ENCODE peak calls at places on chromosomes 4 and X, in five cellular contexts. D is NT2/D1, X is thoracic aorta, U is Panc1, Q is ovary. R is an unnamed sample.

GRCh38 chrX:109537324-109537665 is 651 bp downstream of the NXT2 start:
- DNase-seq in D (no peak), X (peak), U (no peak), Q (no peak), R (no peak)

GRCh38 chr4:146335763-146336412 is 121.5 kb downstream of the REELD1 start:
- DNase-seq in D (no peak), X (no peak), U (no peak), Q (no peak), R (no peak)

GRCh38 chr4:96037705-96038104 is 197.8 kb downstream of the PDHA2 start:
- DNase-seq in D (no peak), X (no peak), U (no peak), Q (no peak), R (no peak)

GRCh38 chrX:44733931-44734330 is 109.9 kb upstream of the DUSP21 start:
- DNase-seq in D (no peak), X (no peak), U (no peak), Q (no peak), R (no peak)

GRCh38 chr4:105978684-105979296 is 83.5 kb downstream of the NPNT start:
- DNase-seq in D (no peak), X (peak), U (no peak), Q (no peak), R (no peak)

GRCh38 chrX:40153335-40154221 is 55.8 kb upstream of the BCOR start:
- DNase-seq in D (no peak), X (no peak), U (no peak), Q (peak), R (peak)

GRCh38 chr4:91502365-91502764 is 801.4 kb upstream of the GRID2 start:
- DNase-seq in D (peak), X (no peak), U (no peak), Q (no peak), R (peak)

GRCh38 chrX:148582353-148582752 is 81.9 kb downstream of the AFF2 start:
- DNase-seq in D (no peak), X (no peak), U (no peak), Q (no peak), R (no peak)

GRCh38 chr4:65669981-65670330 is 333 bp downstream of the EPHA5 start:
- DNase-seq in D (no peak), X (no peak), U (no peak), Q (no peak), R (no peak)

GRCh38 chr4:112189754-112190153 is 41.8 kb upstream of the AP1AR start:
- DNase-seq in D (no peak), X (no peak), U (no peak), Q (no peak), R (no peak)

GRCh38 chrX:154036513-154036912 is 16.8 kb upstream of the IRAK1 start:
- DNase-seq in D (no peak), X (no peak), U (no peak), Q (no peak), R (peak)

GRCh38 chrX:41421071-41421729 is 25.9 kb upstream of the NYX start:
- DNase-seq in D (no peak), X (no peak), U (no peak), Q (no peak), R (no peak)
- H3K4me3 ChIP-seq in D (no peak), X (no peak), U (no peak), Q (peak), R (no peak)

GRCh38 chrX:54496936-54497335 is 902 bp upstream of the FGD1 start:
- DNase-seq in D (no peak), X (no peak), U (no peak), Q (no peak), R (no peak)

GRCh38 chrX:54494166-54494969 is 1.7 kb downstream of the FGD1 start:
- DNase-seq in D (no peak), X (no peak), U (no peak), Q (no peak), R (no peak)

GRCh38 chrX:54495814-54496516 is at the start of gene FGD1:
- DNase-seq in D (peak), X (no peak), U (no peak), Q (peak), R (peak)

GRCh38 chrX:54496517-54496852 is 451 bp upstream of the FGD1 start:
- DNase-seq in D (no peak), X (no peak), U (no peak), Q (no peak), R (no peak)

DNA sequence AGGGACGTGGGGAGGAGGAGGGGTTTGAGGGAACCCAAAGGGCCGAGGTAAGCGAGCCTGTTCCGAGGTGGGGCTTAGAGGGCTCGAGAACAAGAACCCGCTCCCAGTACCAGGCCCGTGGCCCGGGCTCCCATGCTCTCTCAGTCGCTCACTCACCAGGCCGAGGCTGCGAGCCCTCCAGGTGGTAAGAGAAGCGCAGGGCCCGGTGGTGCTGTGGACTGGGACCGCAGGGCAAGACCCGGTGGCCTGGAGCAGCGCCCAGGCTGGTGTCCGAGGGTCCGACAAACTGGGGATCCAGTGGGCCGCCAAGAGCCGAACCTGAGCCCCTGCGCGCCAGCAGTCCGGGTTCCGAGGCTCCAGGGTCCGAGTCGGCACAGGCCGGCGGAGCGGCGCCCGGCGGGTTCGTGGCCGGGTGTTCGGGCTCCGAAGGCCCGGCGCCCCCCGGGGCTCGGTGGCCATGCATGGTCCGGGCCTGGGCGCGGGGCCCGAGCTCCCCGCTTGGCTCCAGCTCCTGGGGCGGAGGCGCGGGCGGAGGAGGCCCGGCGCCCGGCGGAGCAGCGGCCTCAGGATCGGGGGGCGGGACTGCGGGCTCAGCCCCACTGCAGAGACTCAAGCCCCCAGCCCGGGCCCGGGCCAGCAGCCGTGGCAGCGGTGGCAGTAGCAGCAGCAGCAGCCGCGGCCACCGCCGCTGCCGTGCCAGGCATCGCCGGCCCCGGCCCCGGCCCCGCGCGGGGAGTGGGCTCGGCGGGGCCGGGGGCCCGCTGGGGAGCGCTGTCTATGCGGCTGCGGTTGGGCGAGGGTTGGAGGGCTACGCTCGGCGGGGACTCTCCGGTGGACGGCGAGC is 842 bp downstream of the FGD1 start:
- DNase-seq in D (no peak), X (no peak), U (no peak), Q (peak), R (no peak)
- H3K4me3 ChIP-seq in D (peak), X (peak), U (peak), Q (peak), R (peak)

GRCh38 chr4:57064811-57065711 is 45.1 kb downstream of the IGFBP7 start:
- DNase-seq in D (no peak), X (no peak), U (no peak), Q (peak), R (no peak)
- H3K4me3 ChIP-seq in D (no peak), X (peak), U (no peak), Q (peak), R (no peak)

DNA sequence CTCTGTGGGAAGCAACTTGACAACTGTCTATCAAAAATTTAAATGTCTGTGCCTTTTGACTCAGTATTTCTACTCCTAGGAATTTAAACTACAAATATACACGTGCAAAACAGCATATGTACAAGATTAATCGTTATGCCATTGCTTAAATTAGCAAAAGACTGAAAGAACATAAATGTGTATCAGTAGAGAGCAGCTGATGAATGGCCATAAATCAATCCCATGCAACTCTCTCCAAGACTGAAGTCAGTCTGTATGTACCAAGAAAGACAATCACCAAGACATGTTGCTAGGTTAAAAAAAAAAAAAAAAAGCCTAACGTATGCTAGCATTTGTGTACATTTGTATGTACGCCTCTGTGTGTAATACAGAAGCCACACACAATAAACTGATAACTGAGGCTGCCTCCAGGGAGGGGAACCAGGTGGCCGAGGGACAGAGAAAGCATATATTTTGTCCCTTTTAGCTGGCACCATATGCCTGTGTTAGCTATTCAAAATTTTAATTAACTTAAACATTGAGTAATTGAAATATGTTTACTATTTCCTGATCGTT is 130.7 kb downstream of the SH3KBP1 start:
- DNase-seq in D (no peak), X (no peak), U (no peak), Q (no peak), R (no peak)
- H3K4me3 ChIP-seq in D (no peak), X (no peak), U (no peak), Q (no peak), R (no peak)

GRCh38 chr4:8573266-8573665 is 6.9 kb upstream of the GPR78 start:
- DNase-seq in D (no peak), X (no peak), U (no peak), Q (no peak), R (no peak)

GRCh38 chr4:8577972-8578371 is 2.2 kb upstream of the GPR78 start:
- DNase-seq in D (no peak), X (no peak), U (no peak), Q (no peak), R (no peak)

GRCh38 chr4:8577046-8577445 is 3.1 kb upstream of the GPR78 start:
- DNase-seq in D (no peak), X (no peak), U (no peak), Q (peak), R (no peak)

GRCh38 chr4:8574796-8575370 is 5.3 kb upstream of the GPR78 start:
- DNase-seq in D (no peak), X (no peak), U (no peak), Q (no peak), R (no peak)

GRCh38 chr4:8575457-8575856 is 4.7 kb upstream of the GPR78 start:
- DNase-seq in D (no peak), X (no peak), U (no peak), Q (no peak), R (no peak)
- H3K4me3 ChIP-seq in D (no peak), X (no peak), U (no peak), Q (no peak), R (no peak)

GRCh38 chr4:14857475-14857874 is 144.8 kb upstream of the CPEB2 start:
- DNase-seq in D (no peak), X (no peak), U (no peak), Q (no peak), R (no peak)
- H3K4me3 ChIP-seq in D (no peak), X (no peak), U (no peak), Q (no peak), R (no peak)

DNA sequence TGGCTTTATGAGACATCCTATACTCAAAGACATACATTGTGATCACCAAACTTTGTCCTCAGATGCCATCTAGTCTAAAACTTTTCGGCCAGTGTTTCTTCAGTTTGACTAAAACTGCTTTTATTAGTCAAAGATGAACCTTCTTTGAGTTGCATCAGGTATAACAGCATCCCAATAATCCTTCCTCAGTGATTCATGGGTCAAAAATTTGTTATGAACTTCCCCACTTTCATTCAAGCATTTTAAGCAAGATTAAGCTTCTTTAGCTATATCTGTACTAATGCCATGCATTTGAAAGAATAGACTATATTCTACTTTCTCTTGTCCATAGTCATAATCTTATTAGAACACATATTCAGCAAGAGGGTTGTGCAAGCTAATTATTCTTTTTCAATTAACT is 1070.4 kb upstream of the ADGRL3 start:
- DNase-seq in D (no peak), X (no peak), U (no peak), Q (no peak), R (no peak)
- H3K4me3 ChIP-seq in D (no peak), X (no peak), U (no peak), Q (no peak), R (no peak)

DNA sequence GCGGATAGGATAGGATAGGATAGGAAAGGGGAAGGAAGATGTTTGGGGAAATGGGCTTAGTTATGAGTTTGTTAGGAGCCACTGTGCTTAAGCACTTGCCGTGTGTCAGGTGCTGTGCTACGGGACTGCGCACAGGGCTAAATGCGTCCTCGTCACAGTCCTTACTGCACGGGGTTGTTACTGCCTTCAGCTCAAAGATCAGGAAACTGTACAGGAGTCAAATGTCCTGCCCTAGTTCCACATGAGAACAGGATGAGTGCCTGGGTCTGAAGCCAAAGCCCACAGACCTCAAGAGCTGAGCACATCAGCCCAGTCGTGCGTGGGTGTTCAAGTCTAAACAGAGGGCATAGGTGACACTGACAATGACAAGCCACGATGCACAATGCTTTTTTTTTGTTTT is 15.0 kb downstream of the ACSL1 start:
- DNase-seq in D (no peak), X (no peak), U (no peak), Q (no peak), R (no peak)
- H3K4me3 ChIP-seq in D (no peak), X (no peak), U (no peak), Q (no peak), R (no peak)

GRCh38 chrX:10617964-10618342 is 2.4 kb downstream of the MID1 start:
- DNase-seq in D (no peak), X (no peak), U (no peak), Q (no peak), R (no peak)
- H3K4me3 ChIP-seq in D (no peak), X (peak), U (peak), Q (peak), R (no peak)

DNA sequence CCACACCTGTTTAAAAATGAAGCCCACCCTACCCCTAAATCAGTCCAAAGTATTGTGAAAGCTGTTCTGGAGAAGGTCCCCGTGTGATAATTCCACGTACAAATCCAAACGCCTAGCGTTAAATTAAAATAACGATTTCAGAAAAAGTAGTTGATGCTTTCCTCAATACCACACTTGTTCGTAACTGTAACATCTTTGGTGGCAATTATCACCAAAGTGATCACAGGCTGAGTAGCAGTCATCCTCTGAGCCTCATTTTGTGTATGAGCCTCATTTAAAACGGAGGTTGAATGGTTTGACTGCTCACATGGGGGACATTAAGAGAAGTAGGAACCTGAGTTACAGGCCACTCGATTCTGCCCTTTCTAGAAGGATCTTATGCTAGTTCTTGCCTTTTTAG is 92.9 kb downstream of the GEMIN8 start:
- DNase-seq in D (no peak), X (no peak), U (no peak), Q (no peak), R (no peak)
- H3K4me3 ChIP-seq in D (no peak), X (no peak), U (no peak), Q (no peak), R (no peak)

R was measured in GM12865.